ENCODE peak calls at places on chromosomes 6 and 20, in seven cellular contexts. N, O, E, L, S, J and W are unnamed samples.

GRCh38 chr6:106608080-106608668 is 21.1 kb downstream of the RTN4IP1 start:
- DNase-seq in E (peak), J (peak), S (no peak), N (peak), L (no peak), O (no peak), W (no peak)

GRCh38 chr6:88381289-88381642 is 215.1 kb upstream of the CNR1 start:
- DNase-seq in J (no peak), L (no peak), O (no peak), N (no peak), S (no peak), E (no peak), W (no peak)

GRCh38 chr6:130896249-130896648 is 69.0 kb downstream of the SMLR1 start:
- DNase-seq in O (no peak), L (no peak), E (no peak), S (no peak), N (peak), J (no peak), W (no peak)

GRCh38 chr6:129251669-129252376 is 368.9 kb downstream of the LAMA2 start:
- DNase-seq in O (no peak), E (peak), S (peak), N (peak), J (peak), L (peak), W (no peak)

GRCh38 chr6:47698342-47698787 is at the start of gene ADGRF4:
- DNase-seq in L (no peak), N (peak), E (peak), S (no peak), O (no peak), J (peak), W (no peak)

GRCh38 chr6:36752886-36753506 is 55.4 kb downstream of the RAB44 start:
- DNase-seq in S (no peak), N (no peak), E (no peak), O (peak), L (no peak), J (no peak), W (no peak)

GRCh38 chr6:169839493-169839892 is 88.1 kb downstream of the ERMARD start:
- DNase-seq in N (no peak), S (no peak), J (no peak), L (no peak), O (no peak), E (no peak), W (no peak)

GRCh38 chr6:125524356-125524755 is 222.6 kb upstream of the HDDC2 start:
- DNase-seq in N (no peak), E (no peak), S (no peak), J (no peak), L (no peak), O (no peak), W (no peak)

GRCh38 chr20:31542201-31542842 is 28.1 kb downstream of the HM13 start:
- DNase-seq in E (no peak), S (no peak), J (peak), N (peak), L (no peak), O (no peak), W (no peak)

DNA sequence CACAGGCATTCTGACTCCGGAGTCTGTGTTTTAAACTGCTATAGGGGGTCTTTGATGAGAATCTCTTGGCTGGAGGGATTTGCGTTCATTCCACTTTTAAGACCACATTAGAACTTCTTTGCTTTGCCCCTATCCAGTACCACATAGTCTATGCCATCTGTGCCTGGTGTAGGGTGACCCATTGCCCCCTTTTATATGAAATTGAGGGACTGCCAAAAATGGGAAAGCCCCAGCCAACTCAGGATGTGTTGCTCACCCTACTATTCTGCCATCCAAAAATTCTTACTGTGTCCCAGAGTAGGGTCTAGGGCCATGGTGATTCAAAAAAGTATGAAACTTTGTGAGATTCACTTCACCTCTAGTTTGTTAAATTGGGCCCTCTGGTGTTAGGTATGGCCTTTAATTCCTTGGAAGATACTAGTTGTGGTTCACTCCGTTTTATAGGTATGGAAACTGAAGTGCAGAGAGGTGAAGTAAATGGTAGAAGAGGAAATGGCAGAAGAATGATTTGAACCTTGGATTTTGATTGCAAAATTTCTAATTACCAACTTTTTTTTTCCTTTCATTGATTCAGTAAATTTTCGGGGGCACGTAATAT is 1.4 kb downstream of the PFDN4 start:
- DNase-seq in N (no peak), E (no peak), S (no peak), L (no peak), J (peak), O (no peak), W (no peak)
- TF ChIP-seq CTCF in N (no peak), E (no peak), S (no peak), L (no peak), J (no peak), O (no peak), W (no peak)

GRCh38 chr6:19691465-19692167 is 145.6 kb upstream of the ID4 start:
- DNase-seq in N (peak), S (peak), O (no peak), J (peak), L (peak), E (peak), W (peak)
- TF ChIP-seq CTCF in N (no peak), S (no peak), O (no peak), J (no peak), L (no peak), E (no peak), W (no peak)

GRCh38 chr6:69487688-69488087 is 309.1 kb downstream of the LMBRD1 start:
- DNase-seq in E (no peak), O (no peak), J (no peak), S (no peak), N (no peak), L (no peak), W (no peak)
- TF ChIP-seq CTCF in E (peak), O (no peak), J (no peak), S (no peak), N (peak), L (no peak), W (peak)

DNA sequence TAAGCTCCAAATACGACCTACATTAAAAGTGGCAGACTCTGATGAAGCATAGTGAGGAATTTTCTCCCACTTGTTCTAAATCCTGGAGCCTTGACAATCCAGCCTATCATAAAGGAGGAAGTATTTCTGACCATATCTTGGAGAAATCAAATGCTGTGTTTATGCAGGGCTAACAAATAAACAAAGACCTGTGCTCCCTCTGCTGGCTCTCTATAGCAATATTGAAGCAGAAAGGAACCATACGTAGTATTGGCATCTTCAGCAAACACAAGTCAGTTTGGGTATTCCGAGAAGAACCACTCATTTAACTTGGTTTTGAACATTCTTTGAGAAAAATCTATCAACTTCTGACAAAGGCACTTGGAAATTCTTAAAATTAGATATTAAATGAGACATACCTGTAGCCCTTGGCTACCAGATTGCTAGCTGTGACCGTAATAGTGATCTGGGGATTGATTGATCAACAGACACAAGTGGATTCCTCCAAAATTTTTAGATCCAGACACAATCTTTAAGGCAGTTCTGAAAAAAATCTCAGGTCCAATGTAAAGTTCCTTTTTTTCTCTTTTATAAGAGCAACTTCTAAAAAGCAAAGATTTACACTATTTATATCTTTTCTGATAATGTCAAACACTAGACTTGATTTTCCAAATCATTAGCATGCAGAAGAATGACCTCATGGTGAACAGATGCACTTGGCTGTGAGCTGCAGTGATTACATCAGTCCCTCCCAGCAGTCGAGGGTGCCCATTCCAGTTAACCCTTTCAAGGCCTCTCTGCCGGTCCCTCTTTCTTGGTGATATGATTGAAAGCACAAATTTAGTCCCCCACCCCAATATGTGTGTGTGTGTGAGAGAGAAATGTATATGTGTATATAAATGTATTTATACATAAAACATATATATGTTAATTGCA is 40.2 kb downstream of the INSM1 start:
- DNase-seq in J (peak), S (no peak), O (no peak), E (no peak), N (peak), L (no peak), W (no peak)
- TF ChIP-seq CTCF in J (peak), S (no peak), O (no peak), E (no peak), N (peak), L (no peak), W (peak)

GRCh38 chr6:46414398-46414797 is 76.9 kb downstream of the RCAN2 start:
- DNase-seq in L (no peak), S (no peak), O (no peak), E (no peak), N (no peak), J (no peak), W (no peak)

GRCh38 chr6:46421939-46422338 is 69.3 kb downstream of the RCAN2 start:
- DNase-seq in N (no peak), S (no peak), L (no peak), E (no peak), O (no peak), J (no peak), W (no peak)

GRCh38 chr6:46421239-46421638 is 70.0 kb downstream of the RCAN2 start:
- DNase-seq in N (peak), E (no peak), J (peak), S (no peak), L (no peak), O (no peak), W (no peak)

GRCh38 chr6:46422619-46423018 is 68.6 kb downstream of the RCAN2 start:
- DNase-seq in J (no peak), S (no peak), O (no peak), L (no peak), N (no peak), E (no peak), W (no peak)

GRCh38 chr6:46419576-46420002 is 71.7 kb downstream of the RCAN2 start:
- DNase-seq in N (peak), J (peak), L (peak), S (peak), E (peak), O (no peak), W (no peak)
- TF ChIP-seq CTCF in N (peak), J (peak), L (peak), S (peak), E (peak), O (peak), W (peak)

DNA sequence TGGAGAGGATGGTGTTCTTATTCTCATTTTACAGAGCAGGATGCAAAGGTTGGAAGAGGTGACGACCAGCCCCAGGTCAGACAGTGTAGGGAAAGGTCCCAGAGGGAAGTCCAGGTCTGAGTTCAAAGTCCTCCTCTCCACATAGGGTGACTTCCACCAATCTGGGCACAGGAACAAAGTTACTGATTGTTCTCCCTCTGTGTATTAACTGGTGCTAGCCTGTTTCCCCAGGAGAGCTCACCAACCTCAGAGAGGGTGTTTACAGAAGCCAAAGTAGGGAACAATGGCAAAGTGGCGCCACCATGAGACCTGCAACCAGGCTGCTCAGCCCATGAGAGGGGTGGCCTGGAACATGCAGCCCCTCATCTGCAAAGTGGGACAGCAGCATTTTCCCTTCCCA is 16.8 kb upstream of the SIRPB1 start:
- DNase-seq in S (no peak), N (no peak), L (no peak), J (no peak), O (no peak), E (no peak), W (no peak)
- TF ChIP-seq CTCF in S (no peak), N (no peak), L (no peak), J (no peak), O (no peak), E (no peak), W (no peak)

GRCh38 chr6:107638493-107638892 is 148.6 kb downstream of the SOBP start:
- DNase-seq in N (no peak), J (no peak), S (no peak), O (no peak), E (no peak), L (no peak), W (no peak)

GRCh38 chr6:107637316-107637715 is 147.4 kb downstream of the SOBP start:
- DNase-seq in E (no peak), O (no peak), L (no peak), J (no peak), N (no peak), S (no peak), W (no peak)

GRCh38 chr6:107637914-107638313 is 148.0 kb downstream of the SOBP start:
- DNase-seq in J (no peak), L (no peak), N (no peak), S (no peak), O (no peak), E (no peak), W (no peak)

GRCh38 chr6:107635058-107635515 is 145.2 kb downstream of the SOBP start:
- DNase-seq in O (no peak), N (no peak), L (no peak), E (no peak), S (no peak), J (no peak), W (no peak)

DNA sequence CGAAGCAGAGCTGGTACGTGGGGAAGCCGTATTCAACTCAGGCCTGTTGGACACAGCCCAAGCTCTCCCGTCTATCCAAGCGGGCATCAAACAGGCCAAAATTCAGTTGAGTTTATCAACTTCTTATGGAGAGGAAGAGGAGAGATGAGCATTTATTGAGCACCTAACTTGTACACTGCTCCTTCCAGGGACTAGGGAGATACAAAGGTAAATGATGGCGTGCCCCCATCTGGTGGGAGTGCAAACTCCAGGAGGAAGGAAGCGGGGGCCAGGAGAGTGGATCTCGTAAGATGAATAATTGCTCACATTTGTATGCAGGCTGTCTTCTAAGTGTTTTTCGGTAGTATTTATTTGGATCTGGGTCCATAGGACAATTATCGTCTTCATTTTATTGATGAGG is 146.6 kb downstream of the SOBP start:
- DNase-seq in E (no peak), S (no peak), O (no peak), L (no peak), J (no peak), N (no peak), W (no peak)
- TF ChIP-seq CTCF in E (no peak), S (no peak), O (no peak), L (no peak), J (no peak), N (no peak), W (no peak)